ENCODE peak calls at places on chromosomes 2 and 18, in nine cellular contexts. One of them, this sample, is unnamed.

GRCh38 chr2:178385595-178386148 is 65.3 kb downstream of the PRKRA start:
- DNase-seq in GM06990: no peak
- DNase-seq in HTR-8/SVneo: no peak
- DNase-seq in stimulated activated CD8-positive, alpha-beta memory T cell treated with anti-CD3 and anti-CD28 coated beads, Interleukin-15, amount 100 ng/mL, for 24 hours: no peak
- DNase-seq in stimulated activated CD4-positive, alpha-beta T cell treated with anti-CD3 and anti-CD28 coated beads, Interleukin-15, amount 100 ng/mL, for 1 hour: no peak
- DNase-seq in upper lobe of left lung: no peak
- DNase-seq in stromal cell of bone marrow: no peak
- DNase-seq in endodermal cell: no peak
- DNase-seq in NCI-H1105: no peak
- DNase-seq in this sample: no peak

GRCh38 chr2:42862669-42863185 is 70.3 kb upstream of the HAAO start:
- DNase-seq in NCI-H1105: no peak
- DNase-seq in endodermal cell: no peak
- DNase-seq in upper lobe of left lung: no peak
- DNase-seq in GM06990: no peak
- DNase-seq in HTR-8/SVneo: no peak
- DNase-seq in stimulated activated CD4-positive, alpha-beta T cell treated with anti-CD3 and anti-CD28 coated beads, Interleukin-15, amount 100 ng/mL, for 1 hour: no peak
- DNase-seq in stromal cell of bone marrow: no peak
- DNase-seq in stimulated activated CD8-positive, alpha-beta memory T cell treated with anti-CD3 and anti-CD28 coated beads, Interleukin-15, amount 100 ng/mL, for 24 hours: no peak
- DNase-seq in this sample: no peak

GRCh38 chr2:135951071-135951583 is 34.3 kb downstream of the DARS1 start:
- DNase-seq in endodermal cell: no peak
- DNase-seq in upper lobe of left lung: no peak
- DNase-seq in HTR-8/SVneo: no peak
- DNase-seq in GM06990: no peak
- DNase-seq in stromal cell of bone marrow: no peak
- DNase-seq in stimulated activated CD4-positive, alpha-beta T cell treated with anti-CD3 and anti-CD28 coated beads, Interleukin-15, amount 100 ng/mL, for 1 hour: no peak
- DNase-seq in NCI-H1105: peak
- DNase-seq in stimulated activated CD8-positive, alpha-beta memory T cell treated with anti-CD3 and anti-CD28 coated beads, Interleukin-15, amount 100 ng/mL, for 24 hours: no peak
- DNase-seq in this sample: no peak

GRCh38 chr2:185979546-185980071 is 241.0 kb downstream of the FSIP2 start:
- DNase-seq in HTR-8/SVneo: no peak
- DNase-seq in upper lobe of left lung: no peak
- DNase-seq in stimulated activated CD8-positive, alpha-beta memory T cell treated with anti-CD3 and anti-CD28 coated beads, Interleukin-15, amount 100 ng/mL, for 24 hours: no peak
- DNase-seq in GM06990: no peak
- DNase-seq in endodermal cell: peak
- DNase-seq in stromal cell of bone marrow: no peak
- DNase-seq in stimulated activated CD4-positive, alpha-beta T cell treated with anti-CD3 and anti-CD28 coated beads, Interleukin-15, amount 100 ng/mL, for 1 hour: no peak
- DNase-seq in NCI-H1105: no peak
- DNase-seq in this sample: peak

GRCh38 chr2:209431701-209432100 is 7.9 kb downstream of the MAP2 start:
- DNase-seq in upper lobe of left lung: no peak
- DNase-seq in stimulated activated CD4-positive, alpha-beta T cell treated with anti-CD3 and anti-CD28 coated beads, Interleukin-15, amount 100 ng/mL, for 1 hour: no peak
- DNase-seq in stimulated activated CD8-positive, alpha-beta memory T cell treated with anti-CD3 and anti-CD28 coated beads, Interleukin-15, amount 100 ng/mL, for 24 hours: no peak
- DNase-seq in NCI-H1105: no peak
- DNase-seq in endodermal cell: no peak
- DNase-seq in stromal cell of bone marrow: peak
- DNase-seq in GM06990: no peak
- DNase-seq in HTR-8/SVneo: peak
- DNase-seq in this sample: peak

GRCh38 chr2:208129804-208130712 is at the start of gene CRYGC:
- DNase-seq in stimulated activated CD4-positive, alpha-beta T cell treated with anti-CD3 and anti-CD28 coated beads, Interleukin-15, amount 100 ng/mL, for 1 hour: no peak
- DNase-seq in stimulated activated CD8-positive, alpha-beta memory T cell treated with anti-CD3 and anti-CD28 coated beads, Interleukin-15, amount 100 ng/mL, for 24 hours: no peak
- DNase-seq in HTR-8/SVneo: peak
- DNase-seq in stromal cell of bone marrow: no peak
- DNase-seq in endodermal cell: no peak
- DNase-seq in NCI-H1105: no peak
- DNase-seq in upper lobe of left lung: no peak
- DNase-seq in GM06990: no peak
- DNase-seq in this sample: peak

GRCh38 chr18:49020621-49021021 is 69.9 kb upstream of the SMAD7 start:
- DNase-seq in stimulated activated CD4-positive, alpha-beta T cell treated with anti-CD3 and anti-CD28 coated beads, Interleukin-15, amount 100 ng/mL, for 1 hour: no peak
- DNase-seq in HTR-8/SVneo: no peak
- DNase-seq in NCI-H1105: no peak
- DNase-seq in upper lobe of left lung: peak
- DNase-seq in endodermal cell: peak
- DNase-seq in GM06990: no peak
- DNase-seq in stimulated activated CD8-positive, alpha-beta memory T cell treated with anti-CD3 and anti-CD28 coated beads, Interleukin-15, amount 100 ng/mL, for 24 hours: no peak
- DNase-seq in stromal cell of bone marrow: no peak
- DNase-seq in this sample: no peak

GRCh38 chr2:196849895-196850294 is 40.7 kb upstream of the C2orf66 start:
- DNase-seq in NCI-H1105: no peak
- DNase-seq in upper lobe of left lung: no peak
- DNase-seq in endodermal cell: peak
- DNase-seq in stimulated activated CD8-positive, alpha-beta memory T cell treated with anti-CD3 and anti-CD28 coated beads, Interleukin-15, amount 100 ng/mL, for 24 hours: no peak
- DNase-seq in GM06990: no peak
- DNase-seq in stimulated activated CD4-positive, alpha-beta T cell treated with anti-CD3 and anti-CD28 coated beads, Interleukin-15, amount 100 ng/mL, for 1 hour: no peak
- DNase-seq in HTR-8/SVneo: peak
- DNase-seq in stromal cell of bone marrow: peak
- DNase-seq in this sample: peak

GRCh38 chr2:127118467-127118866 is 11.5 kb upstream of the BIN1 start:
- DNase-seq in HTR-8/SVneo: no peak
- DNase-seq in stimulated activated CD4-positive, alpha-beta T cell treated with anti-CD3 and anti-CD28 coated beads, Interleukin-15, amount 100 ng/mL, for 1 hour: no peak
- DNase-seq in GM06990: no peak
- DNase-seq in endodermal cell: no peak
- DNase-seq in stimulated activated CD8-positive, alpha-beta memory T cell treated with anti-CD3 and anti-CD28 coated beads, Interleukin-15, amount 100 ng/mL, for 24 hours: no peak
- DNase-seq in stromal cell of bone marrow: no peak
- DNase-seq in upper lobe of left lung: peak
- DNase-seq in NCI-H1105: no peak
- DNase-seq in this sample: no peak

GRCh38 chr2:23561088-23561487 is 176.1 kb downstream of the KLHL29 start:
- DNase-seq in NCI-H1105: no peak
- DNase-seq in stimulated activated CD4-positive, alpha-beta T cell treated with anti-CD3 and anti-CD28 coated beads, Interleukin-15, amount 100 ng/mL, for 1 hour: no peak
- DNase-seq in stimulated activated CD8-positive, alpha-beta memory T cell treated with anti-CD3 and anti-CD28 coated beads, Interleukin-15, amount 100 ng/mL, for 24 hours: no peak
- DNase-seq in HTR-8/SVneo: no peak
- DNase-seq in GM06990: no peak
- DNase-seq in endodermal cell: no peak
- DNase-seq in upper lobe of left lung: no peak
- DNase-seq in stromal cell of bone marrow: peak
- DNase-seq in this sample: no peak

GRCh38 chr2:127647242-127648190 is 1.6 kb downstream of the GPR17 start:
- DNase-seq in stromal cell of bone marrow: no peak
- DNase-seq in endodermal cell: no peak
- DNase-seq in upper lobe of left lung: no peak
- DNase-seq in stimulated activated CD4-positive, alpha-beta T cell treated with anti-CD3 and anti-CD28 coated beads, Interleukin-15, amount 100 ng/mL, for 1 hour: no peak
- DNase-seq in HTR-8/SVneo: peak
- DNase-seq in NCI-H1105: no peak
- DNase-seq in GM06990: no peak
- DNase-seq in stimulated activated CD8-positive, alpha-beta memory T cell treated with anti-CD3 and anti-CD28 coated beads, Interleukin-15, amount 100 ng/mL, for 24 hours: no peak
- DNase-seq in this sample: peak

GRCh38 chr2:108376774-108377173 is 980 bp upstream of the SULT1C4 start:
- DNase-seq in endodermal cell: no peak
- DNase-seq in GM06990: no peak
- DNase-seq in stimulated activated CD8-positive, alpha-beta memory T cell treated with anti-CD3 and anti-CD28 coated beads, Interleukin-15, amount 100 ng/mL, for 24 hours: no peak
- DNase-seq in NCI-H1105: no peak
- DNase-seq in upper lobe of left lung: no peak
- DNase-seq in stromal cell of bone marrow: no peak
- DNase-seq in stimulated activated CD4-positive, alpha-beta T cell treated with anti-CD3 and anti-CD28 coated beads, Interleukin-15, amount 100 ng/mL, for 1 hour: no peak
- DNase-seq in HTR-8/SVneo: no peak
- DNase-seq in this sample: no peak

GRCh38 chr2:9912468-9912867 is 39.0 kb upstream of the GRHL1 start:
- DNase-seq in stromal cell of bone marrow: no peak
- DNase-seq in stimulated activated CD8-positive, alpha-beta memory T cell treated with anti-CD3 and anti-CD28 coated beads, Interleukin-15, amount 100 ng/mL, for 24 hours: no peak
- DNase-seq in upper lobe of left lung: no peak
- DNase-seq in endodermal cell: no peak
- DNase-seq in HTR-8/SVneo: no peak
- DNase-seq in stimulated activated CD4-positive, alpha-beta T cell treated with anti-CD3 and anti-CD28 coated beads, Interleukin-15, amount 100 ng/mL, for 1 hour: no peak
- DNase-seq in NCI-H1105: no peak
- DNase-seq in GM06990: no peak
- DNase-seq in this sample: no peak